ENCODE peak calls at places on chromosomes 4 and X, in four cellular contexts. One of them, this sample, is unnamed.
A peak's percentile ranks its signal among the peaks of the same experiment; 100 is the strongest.

GRCh38 chrX:27953161-27953560 is 28.1 kb downstream of the DCAF8L1 start:
- DNase-seq in heart left ventricle: no peak
- DNase-seq in mammary epithelial cell: no peak
- DNase-seq in ovary: no peak
- DNase-seq in this sample: no peak

GRCh38 chrX:11664211-11664888 is 1.4 kb downstream of the ARHGAP6 start:
- DNase-seq in mammary epithelial cell: no peak
- DNase-seq in heart left ventricle: no peak
- DNase-seq in ovary: peak; percentile 37
- DNase-seq in this sample: no peak

GRCh38 chr4:164866817-164867490 is 10.0 kb upstream of the APELA start:
- DNase-seq in ovary: no peak
- DNase-seq in heart left ventricle: no peak
- DNase-seq in mammary epithelial cell: no peak
- DNase-seq in this sample: no peak

GRCh38 chr4:144591401-144591800 is 54.6 kb upstream of the HHIP start:
- DNase-seq in ovary: no peak
- DNase-seq in mammary epithelial cell: peak; percentile 70
- DNase-seq in heart left ventricle: peak; percentile 27
- DNase-seq in this sample: peak; percentile 65

GRCh38 chr4:26321326-26322276 is 787 bp downstream of the RBPJ start:
- DNase-seq in mammary epithelial cell: peak; percentile 20
- DNase-seq in ovary: peak; percentile 47
- DNase-seq in heart left ventricle: no peak
- DNase-seq in this sample: no peak

GRCh38 chr4:3009422-3009821 is 46.1 kb downstream of the GRK4 start:
- DNase-seq in heart left ventricle: no peak
- DNase-seq in ovary: no peak
- DNase-seq in mammary epithelial cell: peak; percentile 65
- DNase-seq in this sample: peak; percentile 12

GRCh38 chr4:45693746-45694145 is 430.1 kb downstream of the GABRG1 start:
- DNase-seq in mammary epithelial cell: no peak
- DNase-seq in heart left ventricle: peak; percentile 35
- DNase-seq in ovary: no peak
- DNase-seq in this sample: no peak

GRCh38 chr4:32128549-32128948 is 1408.4 kb downstream of the PCDH7 start:
- DNase-seq in heart left ventricle: no peak
- DNase-seq in mammary epithelial cell: no peak
- DNase-seq in ovary: no peak
- DNase-seq in this sample: no peak

GRCh38 chr4:2958446-2958845 is 4.8 kb downstream of the NOP14 start:
- DNase-seq in heart left ventricle: no peak
- DNase-seq in ovary: no peak
- DNase-seq in mammary epithelial cell: no peak
- DNase-seq in this sample: no peak

GRCh38 chr4:172996571-172997216 is 171.9 kb upstream of the GALNT7 start:
- DNase-seq in mammary epithelial cell: peak; percentile 91
- DNase-seq in heart left ventricle: no peak
- DNase-seq in ovary: no peak
- DNase-seq in this sample: peak; percentile 88

GRCh38 chr4:41257901-41258300 is 1.2 kb downstream of the UCHL1 start:
- DNase-seq in ovary: no peak
- DNase-seq in mammary epithelial cell: no peak
- DNase-seq in heart left ventricle: no peak
- DNase-seq in this sample: no peak

GRCh38 chr4:41260315-41260714 is 3.6 kb downstream of the UCHL1 start:
- DNase-seq in mammary epithelial cell: no peak
- DNase-seq in heart left ventricle: no peak
- DNase-seq in ovary: no peak
- DNase-seq in this sample: no peak

GRCh38 chr4:41256740-41257256 is at the start of gene UCHL1:
- DNase-seq in ovary: peak; percentile 77
- DNase-seq in heart left ventricle: peak; percentile 30
- DNase-seq in mammary epithelial cell: no peak
- DNase-seq in this sample: no peak

GRCh38 chr4:41257257-41257900 is 651 bp downstream of the UCHL1 start:
- DNase-seq in mammary epithelial cell: no peak
- DNase-seq in ovary: peak; percentile 64
- DNase-seq in heart left ventricle: peak; percentile 43
- DNase-seq in this sample: no peak

GRCh38 chr4:41258783-41259182 is 2.1 kb downstream of the UCHL1 start:
- DNase-seq in mammary epithelial cell: peak; percentile 38
- DNase-seq in ovary: no peak
- DNase-seq in heart left ventricle: no peak
- DNase-seq in this sample: peak; percentile 31
- H3K27ac ChIP-seq in mammary epithelial cell: no peak overlapping the region
- H3K27ac ChIP-seq in ovary: no peak overlapping the region
- H3K27ac ChIP-seq in heart left ventricle: no peak overlapping the region
- H3K27ac ChIP-seq in this sample: no peak overlapping the region

DNA sequence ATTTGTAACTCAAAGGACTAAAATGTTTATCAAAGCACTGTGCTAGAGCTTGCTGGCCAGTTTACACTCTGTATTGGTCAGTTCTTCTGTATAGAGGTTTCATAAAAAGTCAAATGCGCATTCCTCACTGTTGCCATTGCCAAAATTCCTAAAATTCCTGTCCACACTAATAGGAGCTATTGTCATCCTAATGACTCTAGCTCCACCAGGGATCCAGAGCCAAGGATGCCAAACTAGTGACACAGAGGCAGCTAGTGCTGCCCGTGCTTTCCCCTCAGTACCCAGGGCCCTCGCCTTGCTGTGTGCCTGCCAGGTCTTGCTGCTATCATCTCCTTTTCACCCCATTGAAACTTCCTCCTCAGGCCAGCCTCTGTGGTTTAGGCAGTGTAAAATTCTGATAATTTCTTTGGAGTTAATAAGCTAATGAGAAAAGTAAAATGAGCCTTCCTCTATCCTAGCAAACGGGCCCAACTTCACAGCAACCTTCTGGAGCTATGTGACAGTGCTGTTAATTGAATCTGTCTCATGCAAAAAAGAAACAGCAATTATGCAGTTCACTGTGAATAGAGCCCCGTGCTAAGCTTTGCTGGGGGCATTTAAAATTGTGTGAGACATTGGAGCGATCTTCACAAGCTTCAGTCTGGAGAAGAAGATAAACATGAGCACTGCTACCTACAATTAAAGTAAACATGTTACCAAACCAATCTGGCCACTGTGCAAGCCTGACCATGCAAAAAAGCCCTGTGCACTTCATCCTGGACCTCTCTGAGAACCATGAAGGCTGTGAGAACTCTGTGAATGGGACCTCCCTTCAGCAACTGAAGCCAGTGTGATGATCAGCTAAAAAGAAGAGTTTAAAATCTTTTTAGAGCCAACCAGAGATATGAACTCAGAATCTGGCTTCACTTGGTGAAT is 43.1 kb upstream of the FGF2 start:
- DNase-seq in heart left ventricle: peak; percentile 85
- DNase-seq in mammary epithelial cell: peak; percentile 87
- DNase-seq in ovary: no peak
- DNase-seq in this sample: peak; percentile 37
- H3K27ac ChIP-seq in heart left ventricle: peak overlapping the region; percentile 79
- H3K27ac ChIP-seq in mammary epithelial cell: peak overlapping the region; percentile 49
- H3K27ac ChIP-seq in ovary: no peak overlapping the region
- H3K27ac ChIP-seq in this sample: peak overlapping the region; percentile 85

GRCh38 chr4:67879486-67879885 is 4.3 kb downstream of the TMPRSS11D start:
- DNase-seq in mammary epithelial cell: no peak
- DNase-seq in ovary: no peak
- DNase-seq in heart left ventricle: no peak
- DNase-seq in this sample: no peak

GRCh38 chr4:67877086-67877485 is 6.7 kb downstream of the TMPRSS11D start:
- DNase-seq in mammary epithelial cell: no peak
- DNase-seq in ovary: no peak
- DNase-seq in heart left ventricle: no peak
- DNase-seq in this sample: no peak

GRCh38 chr4:67883902-67884301 is at the start of gene TMPRSS11D:
- DNase-seq in ovary: no peak
- DNase-seq in heart left ventricle: no peak
- DNase-seq in mammary epithelial cell: no peak
- DNase-seq in this sample: no peak

GRCh38 chr4:67883463-67883862 is 339 bp downstream of the TMPRSS11D start:
- DNase-seq in mammary epithelial cell: no peak
- DNase-seq in ovary: no peak
- DNase-seq in heart left ventricle: no peak
- DNase-seq in this sample: no peak

GRCh38 chr4:67881226-67881625 is 2.6 kb downstream of the TMPRSS11D start:
- DNase-seq in mammary epithelial cell: no peak
- DNase-seq in ovary: no peak
- DNase-seq in heart left ventricle: no peak
- DNase-seq in this sample: no peak
- H3K27ac ChIP-seq in mammary epithelial cell: no peak overlapping the region
- H3K27ac ChIP-seq in ovary: no peak overlapping the region
- H3K27ac ChIP-seq in heart left ventricle: no peak overlapping the region
- H3K27ac ChIP-seq in this sample: peak overlapping the region; percentile 41

GRCh38 chr4:87010192-87010591 is 75.4 kb downstream of the AFF1 start:
- DNase-seq in ovary: no peak
- DNase-seq in heart left ventricle: no peak
- DNase-seq in mammary epithelial cell: no peak
- DNase-seq in this sample: no peak

GRCh38 chr4:87009095-87009648 is 74.4 kb downstream of the AFF1 start:
- DNase-seq in ovary: no peak
- DNase-seq in heart left ventricle: no peak
- DNase-seq in mammary epithelial cell: no peak
- DNase-seq in this sample: no peak

GRCh38 chr4:87014284-87014782 is 79.5 kb downstream of the AFF1 start:
- DNase-seq in heart left ventricle: no peak
- DNase-seq in ovary: no peak
- DNase-seq in mammary epithelial cell: no peak
- DNase-seq in this sample: no peak

GRCh38 chr4:87012265-87012953 is 77.6 kb downstream of the AFF1 start:
- DNase-seq in heart left ventricle: no peak
- DNase-seq in mammary epithelial cell: no peak
- DNase-seq in ovary: no peak
- DNase-seq in this sample: no peak

GRCh38 chr4:87011340-87012034 is 76.7 kb downstream of the AFF1 start:
- DNase-seq in mammary epithelial cell: peak; percentile 80
- DNase-seq in heart left ventricle: no peak
- DNase-seq in ovary: no peak
- DNase-seq in this sample: peak; percentile 78
- H3K27ac ChIP-seq in mammary epithelial cell: peak overlapping the region; percentile 38
- H3K27ac ChIP-seq in heart left ventricle: peak overlapping the region; percentile 77
- H3K27ac ChIP-seq in ovary: no peak overlapping the region
- H3K27ac ChIP-seq in this sample: peak overlapping the region; percentile 44

DNA sequence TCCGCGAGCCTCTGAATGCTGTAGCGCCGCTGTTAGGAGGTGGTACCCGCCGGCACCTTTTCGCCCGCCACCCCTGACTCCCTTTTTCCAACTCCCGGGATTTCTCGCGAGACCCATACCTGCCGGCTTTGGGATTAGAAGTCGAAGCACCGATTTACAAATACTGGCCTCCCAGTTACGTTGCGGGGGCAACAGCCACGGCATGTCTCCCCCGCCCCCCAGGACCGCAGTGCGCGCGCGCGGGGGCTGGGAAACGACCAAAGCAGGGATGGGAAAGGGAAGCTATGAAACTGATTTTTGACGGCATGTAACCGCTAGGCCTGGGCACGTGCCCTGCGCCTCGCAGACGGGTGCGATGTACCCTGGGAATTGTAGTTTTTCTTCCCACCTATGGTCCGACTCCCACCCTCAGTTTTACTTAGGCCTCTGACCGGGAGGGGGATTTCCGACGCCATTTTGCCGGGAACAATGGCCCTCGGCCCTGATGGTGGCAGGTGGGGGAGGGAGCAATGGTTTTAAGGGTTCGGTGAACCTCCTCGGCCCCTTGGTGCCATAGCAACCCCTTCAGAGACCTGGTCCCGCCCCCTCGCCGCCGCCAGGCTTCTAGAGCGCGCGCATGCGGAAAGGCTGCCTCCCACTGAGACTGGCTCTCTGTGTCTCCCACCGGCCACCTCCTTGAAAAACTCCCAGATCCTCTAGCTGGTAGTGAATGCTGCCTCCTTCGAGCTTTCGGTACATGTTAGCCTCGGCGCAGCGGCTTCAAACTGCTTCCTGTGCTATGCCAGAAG is 772 bp upstream of the WNK3 start:
- DNase-seq in ovary: peak; percentile 78
- DNase-seq in mammary epithelial cell: peak; percentile 4
- DNase-seq in heart left ventricle: peak; percentile 37
- DNase-seq in this sample: no peak
- H3K27ac ChIP-seq in ovary: peak overlapping the region; percentile 90
- H3K27ac ChIP-seq in mammary epithelial cell: no peak overlapping the region
- H3K27ac ChIP-seq in heart left ventricle: no peak overlapping the region
- H3K27ac ChIP-seq in this sample: peak overlapping the region; percentile 16

GRCh38 chrX:153494061-153494460 is 719 bp upstream of the BGN start:
- DNase-seq in heart left ventricle: no peak
- DNase-seq in ovary: no peak
- DNase-seq in mammary epithelial cell: no peak
- DNase-seq in this sample: no peak
- H3K27ac ChIP-seq in heart left ventricle: peak overlapping the region; percentile 74
- H3K27ac ChIP-seq in ovary: no peak overlapping the region
- H3K27ac ChIP-seq in mammary epithelial cell: no peak overlapping the region
- H3K27ac ChIP-seq in this sample: no peak overlapping the region

GRCh38 chrX:72280210-72280882 is 3.3 kb upstream of the RPS4X start:
- DNase-seq in heart left ventricle: no peak
- DNase-seq in mammary epithelial cell: peak; percentile 77
- DNase-seq in ovary: no peak
- DNase-seq in this sample: no peak
- H3K27ac ChIP-seq in heart left ventricle: no peak overlapping the region
- H3K27ac ChIP-seq in mammary epithelial cell: no peak overlapping the region
- H3K27ac ChIP-seq in ovary: no peak overlapping the region
- H3K27ac ChIP-seq in this sample: no peak overlapping the region

GRCh38 chrX:2550288-2551020 is 49.7 kb upstream of the DHRSX start:
- DNase-seq in ovary: no peak
- DNase-seq in heart left ventricle: no peak
- DNase-seq in mammary epithelial cell: no peak
- DNase-seq in this sample: no peak

GRCh38 chrX:2547746-2548145 is 47.0 kb upstream of the DHRSX start:
- DNase-seq in ovary: no peak
- DNase-seq in mammary epithelial cell: no peak
- DNase-seq in heart left ventricle: no peak
- DNase-seq in this sample: no peak

GRCh38 chrX:2546496-2546895 is 45.7 kb upstream of the DHRSX start:
- DNase-seq in heart left ventricle: no peak
- DNase-seq in ovary: no peak
- DNase-seq in mammary epithelial cell: no peak
- DNase-seq in this sample: no peak

GRCh38 chrX:2549874-2550273 is 49.1 kb upstream of the DHRSX start:
- DNase-seq in ovary: no peak
- DNase-seq in heart left ventricle: no peak
- DNase-seq in mammary epithelial cell: no peak
- DNase-seq in this sample: no peak

DNA sequence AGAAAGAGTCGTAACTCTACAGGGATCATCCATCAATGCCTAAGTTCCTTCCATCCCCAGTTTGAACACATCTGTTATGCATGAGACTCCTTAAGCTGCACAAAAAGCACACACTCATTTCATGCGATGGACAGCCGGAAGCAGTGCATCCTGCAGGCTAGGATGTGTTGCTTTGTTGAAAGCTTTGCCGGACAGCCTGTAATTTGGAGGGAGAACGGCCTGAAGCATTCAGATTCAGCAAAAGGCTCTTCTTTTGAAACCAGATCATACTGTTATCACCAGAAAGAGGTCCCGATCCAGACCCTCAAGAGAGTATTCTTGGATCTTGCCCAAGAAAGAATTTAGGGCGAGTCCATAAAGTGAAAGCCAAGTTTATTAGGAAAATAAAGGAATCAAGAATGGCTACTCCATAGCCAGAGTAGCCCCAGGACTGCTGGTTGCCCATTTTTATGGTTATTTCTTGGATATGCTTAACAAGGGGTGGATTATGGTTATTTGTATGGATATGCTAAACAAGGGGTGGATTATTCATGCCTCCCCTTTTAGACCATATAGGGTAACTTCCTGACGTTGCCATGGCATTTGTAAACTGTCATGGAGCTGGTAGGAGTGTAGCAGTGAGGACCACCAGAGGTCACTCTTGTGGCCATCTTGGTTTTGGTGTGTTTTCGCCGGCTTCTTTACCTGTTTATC is 48.1 kb upstream of the DHRSX start:
- DNase-seq in heart left ventricle: no peak
- DNase-seq in mammary epithelial cell: no peak
- DNase-seq in ovary: no peak
- DNase-seq in this sample: no peak
- H3K27ac ChIP-seq in heart left ventricle: no peak overlapping the region
- H3K27ac ChIP-seq in mammary epithelial cell: no peak overlapping the region
- H3K27ac ChIP-seq in ovary: no peak overlapping the region
- H3K27ac ChIP-seq in this sample: no peak overlapping the region